ENCODE peak calls at places on chromosomes 1 and 21, in four cellular contexts. One of them, this sample, is unnamed.

GRCh38 chr1:1207254-1207902 is 986 bp upstream of the TNFRSF18 start:
- DNase-seq in sciatic nerve: no peak
- DNase-seq in transverse colon: peak; percentile 5
- DNase-seq in hippocampal formation: no peak
- DNase-seq in this sample: no peak

GRCh38 chr1:61082336-61083013 is at the start of gene NFIA:
- DNase-seq in transverse colon: peak; percentile 75
- DNase-seq in hippocampal formation: peak; percentile 59
- DNase-seq in sciatic nerve: peak; percentile 67
- DNase-seq in this sample: peak; percentile 81

GRCh38 chr1:55071477-55071876 is 32.1 kb downstream of the PCSK9 start:
- DNase-seq in hippocampal formation: no peak
- DNase-seq in sciatic nerve: no peak
- DNase-seq in transverse colon: no peak
- DNase-seq in this sample: no peak

GRCh38 chr1:237164406-237165352 is 122.7 kb downstream of the RYR2 start:
- DNase-seq in sciatic nerve: no peak
- DNase-seq in transverse colon: no peak
- DNase-seq in hippocampal formation: no peak
- DNase-seq in this sample: no peak

GRCh38 chr1:14738235-14738634 is 139.8 kb downstream of the KAZN start:
- DNase-seq in hippocampal formation: no peak
- DNase-seq in transverse colon: no peak
- DNase-seq in sciatic nerve: no peak
- DNase-seq in this sample: no peak

GRCh38 chr1:56922507-56922906 is 43.3 kb downstream of the C8B start:
- DNase-seq in sciatic nerve: no peak
- DNase-seq in transverse colon: no peak
- DNase-seq in hippocampal formation: no peak
- DNase-seq in this sample: no peak

GRCh38 chr21:34201441-34201838 is 128.1 kb downstream of the MRPS6 start:
- DNase-seq in transverse colon: no peak
- DNase-seq in hippocampal formation: no peak
- DNase-seq in sciatic nerve: no peak
- DNase-seq in this sample: no peak

GRCh38 chr1:20634594-20635084 is 1.4 kb downstream of the PINK1 start:
- DNase-seq in transverse colon: peak; percentile 59
- DNase-seq in hippocampal formation: no peak
- DNase-seq in sciatic nerve: no peak
- DNase-seq in this sample: no peak

GRCh38 chr1:45205000-45205909 is 1.1 kb downstream of the ZSWIM5 start:
- DNase-seq in sciatic nerve: peak; percentile 66
- DNase-seq in hippocampal formation: peak; percentile 37
- DNase-seq in transverse colon: peak; percentile 60
- DNase-seq in this sample: peak; percentile 76

GRCh38 chr1:243848165-243849088 is 1.6 kb downstream of the AKT3 start:
- DNase-seq in hippocampal formation: no peak
- DNase-seq in transverse colon: no peak
- DNase-seq in sciatic nerve: no peak
- DNase-seq in this sample: no peak

GRCh38 chr1:84711091-84711490 is 20.8 kb upstream of the SSX2IP start:
- DNase-seq in sciatic nerve: no peak
- DNase-seq in hippocampal formation: peak; percentile 73
- DNase-seq in transverse colon: no peak
- DNase-seq in this sample: no peak

GRCh38 chr21:32726742-32727477 is 903 bp downstream of the SYNJ1 start:
- DNase-seq in sciatic nerve: no peak
- DNase-seq in hippocampal formation: peak; percentile 47
- DNase-seq in transverse colon: peak; percentile 42
- DNase-seq in this sample: no peak

GRCh38 chr1:96842215-96842614 is 120.6 kb downstream of the PTBP2 start:
- DNase-seq in sciatic nerve: no peak
- DNase-seq in transverse colon: no peak
- DNase-seq in hippocampal formation: no peak
- DNase-seq in this sample: no peak

GRCh38 chr1:116754203-116754977 is at the start of gene CD2:
- DNase-seq in sciatic nerve: no peak
- DNase-seq in hippocampal formation: no peak
- DNase-seq in transverse colon: peak; percentile 29
- DNase-seq in this sample: no peak

GRCh38 chr1:175498002-175498401 is 245.4 kb downstream of the TNR start:
- DNase-seq in sciatic nerve: no peak
- DNase-seq in hippocampal formation: no peak
- DNase-seq in transverse colon: no peak
- DNase-seq in this sample: no peak

GRCh38 chr1:61238371-61238689 is 156.0 kb downstream of the NFIA start:
- DNase-seq in transverse colon: no peak
- DNase-seq in sciatic nerve: no peak
- DNase-seq in hippocampal formation: no peak
- DNase-seq in this sample: no peak

GRCh38 chr1:43008425-43009108 is 49.9 kb upstream of the SLC2A1 start:
- DNase-seq in transverse colon: no peak
- DNase-seq in hippocampal formation: no peak
- DNase-seq in sciatic nerve: peak; percentile 73
- DNase-seq in this sample: no peak

GRCh38 chr1:48687271-48688045 is 89.2 kb downstream of the BEND5 start:
- DNase-seq in transverse colon: no peak
- DNase-seq in sciatic nerve: no peak
- DNase-seq in hippocampal formation: no peak
- DNase-seq in this sample: no peak

GRCh38 chr1:167095368-167095767 is 1.5 kb downstream of the STYXL2 start:
- DNase-seq in sciatic nerve: no peak
- DNase-seq in hippocampal formation: no peak
- DNase-seq in transverse colon: no peak
- DNase-seq in this sample: no peak

GRCh38 chr1:98991127-98992003 is 13.3 kb downstream of the PLPPR5 start:
- DNase-seq in transverse colon: no peak
- DNase-seq in hippocampal formation: no peak
- DNase-seq in sciatic nerve: no peak
- DNase-seq in this sample: no peak

GRCh38 chr1:30645807-30646206 is 77.6 kb downstream of the MATN1 start:
- DNase-seq in sciatic nerve: no peak
- DNase-seq in hippocampal formation: no peak
- DNase-seq in transverse colon: no peak
- DNase-seq in this sample: no peak

This sample was measured in sigmoid colon.